ENCODE peak calls at places on chromosome 19, in five cellular contexts. F is ovary, M is heart right ventricle, X is epithelial cell of proximal tubule, R is body of pancreas. Y is an unnamed sample.

GRCh38 chr19:29715695-29716581 is 877 bp upstream of the C19orf12 start:
- DNase-seq in F (no peak), M (no peak), X (no peak), R (no peak), Y (no peak)

GRCh38 chr19:31595521-31595920 is 246.3 kb upstream of the TSHZ3 start:
- DNase-seq in F (no peak), M (no peak), X (no peak), R (no peak), Y (no peak)

GRCh38 chr19:52237197-52237596 is 32.2 kb upstream of the ZNF766 start:
- DNase-seq in F (no peak), M (no peak), X (no peak), R (no peak), Y (no peak)

GRCh38 chr19:58400916-58401824 is 5.7 kb downstream of the RNF225 start:
- DNase-seq in F (peak; percentile 99), M (peak; percentile 99), X (peak; percentile 83), R (peak; percentile 100), Y (peak; percentile 98)

GRCh38 chr19:52229524-52229923 is 39.7 kb downstream of the PPP2R1A start:
- DNase-seq in F (no peak), M (no peak), X (no peak), R (no peak), Y (no peak)

GRCh38 chr19:8615022-8615421 is 4.5 kb upstream of the ADAMTS10 start:
- DNase-seq in F (no peak), M (no peak), X (no peak), R (no peak), Y (no peak)

GRCh38 chr19:57280913-57281425 is 684 bp downstream of the ZNF460 start:
- DNase-seq in F (no peak), M (no peak), X (no peak), R (no peak), Y (no peak)

GRCh38 chr19:15280048-15280725 is 47.9 kb upstream of the EPHX3 start:
- DNase-seq in F (no peak), M (no peak), X (no peak), R (peak; percentile 31), Y (no peak)

GRCh38 chr19:44051654-44052402 is at the start of gene ZNF223:
- DNase-seq in F (peak; percentile 93), M (peak; percentile 97), X (peak; percentile 68), R (peak; percentile 97), Y (peak; percentile 82)

GRCh38 chr19:653425-653824 is 9.6 kb downstream of the RNF126 start:
- DNase-seq in F (no peak), M (no peak), X (no peak), R (no peak), Y (no peak)

GRCh38 chr19:5563941-5564612 is 3.7 kb downstream of the TINCR start:
- DNase-seq in F (no peak), M (no peak), X (no peak), R (no peak), Y (no peak)

GRCh38 chr19:55088021-55088451 is 12.4 kb downstream of the EPS8L1 start:
- DNase-seq in F (no peak), M (no peak), X (no peak), R (no peak), Y (no peak)

GRCh38 chr19:18865973-18866799 is 29.8 kb downstream of the CERS1 start:
- DNase-seq in F (peak; percentile 71), M (peak; percentile 59), X (no peak), R (peak; percentile 41), Y (no peak)

GRCh38 chr19:55519461-55520311 is 17.2 kb downstream of the SBK2 start:
- DNase-seq in F (no peak), M (no peak), X (no peak), R (no peak), Y (no peak)

GRCh38 chr19:33460221-33460908 is 61.2 kb downstream of the PEPD start:
- DNase-seq in F (no peak), M (no peak), X (no peak), R (no peak), Y (no peak)

GRCh38 chr19:48499352-48500090 is 12.1 kb downstream of the LMTK3 start:
- DNase-seq in F (no peak), M (no peak), X (no peak), R (no peak), Y (no peak)

GRCh38 chr19:50557009-50557613 is 11.1 kb downstream of the LRRC4B start:
- DNase-seq in F (no peak), M (no peak), X (no peak), R (no peak), Y (no peak)

GRCh38 chr19:49710372-49710951 is 19.5 kb downstream of the CPT1C start:
- DNase-seq in F (no peak), M (no peak), X (no peak), R (no peak), Y (no peak)

DNA sequence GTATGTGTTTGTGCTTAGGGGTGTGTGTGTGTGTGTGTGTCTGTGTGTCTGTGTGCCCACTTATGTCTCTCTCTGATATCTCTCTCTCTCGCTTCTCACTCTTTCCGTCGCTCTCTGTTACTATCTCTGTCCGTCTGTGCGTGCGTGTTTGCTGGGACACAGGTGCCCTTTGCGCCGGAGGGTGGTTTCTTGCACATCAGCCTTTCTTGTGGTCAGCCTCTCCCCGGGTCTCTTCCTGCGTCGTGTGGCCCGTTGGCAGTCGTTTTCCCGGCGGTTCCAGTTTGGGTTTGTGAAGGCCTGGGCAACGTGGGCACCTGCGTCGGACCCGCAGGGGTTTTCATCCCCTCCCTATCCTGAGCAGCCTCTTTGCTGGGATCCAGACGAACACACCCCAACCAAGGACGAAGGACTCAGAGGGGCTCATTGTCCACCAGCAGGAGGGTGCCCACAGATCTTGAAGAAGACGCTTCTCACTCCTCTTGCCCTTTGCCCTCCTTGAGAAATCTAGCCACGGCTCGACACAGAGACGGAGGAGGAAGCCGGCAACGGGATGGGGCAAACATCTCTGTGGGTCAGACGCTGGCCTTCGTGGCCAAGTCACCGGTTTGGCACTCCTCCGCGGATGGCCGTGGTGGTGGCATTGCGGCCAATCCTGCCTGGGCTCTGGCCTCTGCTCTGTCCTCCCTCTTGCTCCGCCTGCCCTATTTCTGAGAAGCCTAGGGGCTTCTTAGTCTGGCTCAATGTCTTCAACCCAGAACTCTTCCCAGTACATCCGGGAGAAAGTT is 52.3 kb downstream of the ZNF146 start:
- DNase-seq in F (no peak), M (no peak), X (no peak), R (no peak), Y (no peak)
- H3K4me3 ChIP-seq in F (no peak overlapping the region), M (no peak overlapping the region), X (no peak overlapping the region), R (no peak overlapping the region), Y (no peak overlapping the region)

GRCh38 chr19:47240561-47240960 is 9.6 kb upstream of the BBC3 start:
- DNase-seq in F (no peak), M (no peak), X (no peak), R (no peak), Y (no peak)

GRCh38 chr19:47239152-47239551 is 8.2 kb upstream of the BBC3 start:
- DNase-seq in F (no peak), M (no peak), X (no peak), R (no peak), Y (no peak)

GRCh38 chr19:47241919-47242644 is 11.1 kb upstream of the BBC3 start:
- DNase-seq in F (no peak), M (no peak), X (no peak), R (no peak), Y (no peak)

GRCh38 chr19:47240996-47241918 is 10.3 kb upstream of the BBC3 start:
- DNase-seq in F (peak; percentile 75), M (peak; percentile 81), X (no peak), R (peak; percentile 93), Y (peak; percentile 59)

GRCh38 chr19:47239610-47240296 is 8.8 kb upstream of the BBC3 start:
- DNase-seq in F (peak; percentile 51), M (no peak), X (no peak), R (peak; percentile 55), Y (no peak)
- H3K4me3 ChIP-seq in F (peak overlapping the region; percentile 18), M (peak overlapping the region; percentile 36), X (no peak overlapping the region), R (no peak overlapping the region), Y (no peak overlapping the region)

GRCh38 chr19:10418281-10419199 is 1.8 kb upstream of the PDE4A start:
- DNase-seq in F (no peak), M (no peak), X (no peak), R (no peak), Y (no peak)

GRCh38 chr19:10420444-10421239 is at the start of gene PDE4A:
- DNase-seq in F (no peak), M (no peak), X (no peak), R (no peak), Y (no peak)

GRCh38 chr19:10417598-10418280 is 2.6 kb upstream of the PDE4A start:
- DNase-seq in F (no peak), M (no peak), X (no peak), R (no peak), Y (no peak)

GRCh38 chr19:10419646-10420443 is 493 bp upstream of the PDE4A start:
- DNase-seq in F (no peak), M (no peak), X (no peak), R (no peak), Y (no peak)

DNA sequence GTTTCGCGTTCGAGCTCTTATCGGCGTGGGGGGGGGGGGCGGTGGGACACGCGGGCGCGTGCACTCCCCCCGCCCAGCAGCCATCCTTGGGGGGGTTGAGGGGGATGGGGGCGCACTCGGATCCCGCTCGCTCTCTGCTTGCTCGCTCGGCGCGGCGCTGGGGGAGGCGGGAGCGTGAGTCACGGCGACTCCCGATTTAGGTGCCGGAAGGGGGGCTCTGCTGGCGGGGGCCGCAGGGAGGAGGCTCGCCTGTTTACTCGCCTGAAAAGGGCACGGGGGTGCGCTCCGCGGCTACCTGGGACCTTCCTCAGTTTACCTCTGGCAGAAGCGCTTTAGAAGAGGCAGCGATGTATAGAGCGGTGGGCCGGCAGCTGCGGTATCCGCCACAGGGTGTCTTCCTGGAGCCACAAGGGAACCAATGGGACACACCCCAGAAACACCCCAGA is 1.1 kb upstream of the PDE4A start:
- DNase-seq in F (no peak), M (no peak), X (no peak), R (no peak), Y (no peak)
- H3K4me3 ChIP-seq in F (no peak overlapping the region), M (peak overlapping the region; percentile 19), X (no peak overlapping the region), R (no peak overlapping the region), Y (no peak overlapping the region)

GRCh38 chr19:45766293-45766918 is 2.6 kb downstream of the SIX5 start:
- DNase-seq in F (peak; percentile 50), M (no peak), X (no peak), R (peak; percentile 76), Y (no peak)
- H3K4me3 ChIP-seq in F (peak overlapping the region; percentile 91), M (peak overlapping the region; percentile 93), X (peak overlapping the region; percentile 89), R (no peak overlapping the region), Y (peak overlapping the region; percentile 71)

GRCh38 chr19:4338441-4339350 is at the start of gene STAP2:
- DNase-seq in F (peak; percentile 44), M (no peak), X (peak; percentile 47), R (peak; percentile 85), Y (peak; percentile 67)
- H3K4me3 ChIP-seq in F (peak within 1 kb of the TSS; percentile 41), M (peak within 1 kb of the TSS; percentile 46), X (peak within 1 kb of the TSS; percentile 70), R (peak within 1 kb of the TSS; percentile 43), Y (peak within 1 kb of the TSS; percentile 58)